ENCODE peak calls at places on chromosomes 3 and 15, in seven cellular contexts. One of them, this sample, is unnamed.

GRCh38 chr3:38655708-38656300 is 6.3 kb upstream of the SCN5A start:
- DNase-seq in endodermal cell: peak; percentile 75
- DNase-seq in AG10803: no peak
- DNase-seq in lower leg skin: no peak
- DNase-seq in choroid plexus epithelial cell: peak; percentile 74
- DNase-seq in cardiac muscle cell: peak; percentile 54
- DNase-seq in MM.1S: peak; percentile 61
- DNase-seq in this sample: peak; percentile 50

GRCh38 chr3:50503504-50503903 is at the start of gene CACNA2D2:
- DNase-seq in choroid plexus epithelial cell: peak; percentile 11
- DNase-seq in cardiac muscle cell: peak; percentile 14
- DNase-seq in lower leg skin: peak; percentile 29
- DNase-seq in endodermal cell: peak; percentile 87
- DNase-seq in MM.1S: peak; percentile 37
- DNase-seq in AG10803: no peak
- DNase-seq in this sample: no peak

GRCh38 chr3:20080956-20081554 is 40.8 kb downstream of the KAT2B start:
- DNase-seq in endodermal cell: no peak
- DNase-seq in choroid plexus epithelial cell: peak; percentile 13
- DNase-seq in lower leg skin: peak; percentile 43
- DNase-seq in MM.1S: no peak
- DNase-seq in cardiac muscle cell: no peak
- DNase-seq in AG10803: no peak
- DNase-seq in this sample: no peak

GRCh38 chr3:129051776-129052400 is 8.7 kb upstream of the GP9 start:
- DNase-seq in AG10803: no peak
- DNase-seq in cardiac muscle cell: no peak
- DNase-seq in lower leg skin: no peak
- DNase-seq in MM.1S: no peak
- DNase-seq in choroid plexus epithelial cell: no peak
- DNase-seq in endodermal cell: peak; percentile 48
- DNase-seq in this sample: no peak

GRCh38 chr3:180977498-180977897 is 12.0 kb downstream of the DNAJC19 start:
- DNase-seq in MM.1S: no peak
- DNase-seq in AG10803: no peak
- DNase-seq in lower leg skin: no peak
- DNase-seq in endodermal cell: no peak
- DNase-seq in cardiac muscle cell: no peak
- DNase-seq in choroid plexus epithelial cell: no peak
- DNase-seq in this sample: no peak

GRCh38 chr3:43255675-43256074 is 30.7 kb upstream of the SNRK start:
- DNase-seq in choroid plexus epithelial cell: no peak
- DNase-seq in AG10803: no peak
- DNase-seq in cardiac muscle cell: no peak
- DNase-seq in MM.1S: no peak
- DNase-seq in endodermal cell: no peak
- DNase-seq in lower leg skin: no peak
- DNase-seq in this sample: no peak

GRCh38 chr3:135667061-135667460 is 298.5 kb upstream of the PPP2R3A start:
- DNase-seq in choroid plexus epithelial cell: no peak
- DNase-seq in lower leg skin: no peak
- DNase-seq in MM.1S: no peak
- DNase-seq in AG10803: no peak
- DNase-seq in endodermal cell: no peak
- DNase-seq in cardiac muscle cell: no peak
- DNase-seq in this sample: no peak

GRCh38 chr3:46299608-46300460 is 54.1 kb upstream of the CCR2 start:
- DNase-seq in lower leg skin: no peak
- DNase-seq in endodermal cell: no peak
- DNase-seq in MM.1S: peak; percentile 57
- DNase-seq in AG10803: no peak
- DNase-seq in cardiac muscle cell: no peak
- DNase-seq in choroid plexus epithelial cell: no peak
- DNase-seq in this sample: no peak

GRCh38 chr3:122572940-122573412 is 4.5 kb upstream of the PARP15 start:
- DNase-seq in cardiac muscle cell: peak; percentile 31
- DNase-seq in lower leg skin: no peak
- DNase-seq in endodermal cell: peak; percentile 68
- DNase-seq in choroid plexus epithelial cell: peak; percentile 67
- DNase-seq in AG10803: no peak
- DNase-seq in MM.1S: no peak
- DNase-seq in this sample: peak; percentile 30

GRCh38 chr3:149625795-149626194 is 32.0 kb downstream of the WWTR1 start:
- DNase-seq in MM.1S: no peak
- DNase-seq in AG10803: peak; percentile 39
- DNase-seq in cardiac muscle cell: no peak
- DNase-seq in lower leg skin: no peak
- DNase-seq in choroid plexus epithelial cell: no peak
- DNase-seq in endodermal cell: no peak
- DNase-seq in this sample: no peak

GRCh38 chr3:55725681-55726500 is 238.8 kb upstream of the WNT5A start:
- DNase-seq in endodermal cell: no peak
- DNase-seq in cardiac muscle cell: no peak
- DNase-seq in choroid plexus epithelial cell: no peak
- DNase-seq in AG10803: peak; percentile 18
- DNase-seq in lower leg skin: no peak
- DNase-seq in MM.1S: no peak
- DNase-seq in this sample: no peak

GRCh38 chr15:50685191-50685975 is 1.2 kb downstream of the TRPM7 start:
- DNase-seq in lower leg skin: no peak
- DNase-seq in cardiac muscle cell: peak; percentile 25
- DNase-seq in AG10803: no peak
- DNase-seq in choroid plexus epithelial cell: peak; percentile 53
- DNase-seq in endodermal cell: no peak
- DNase-seq in MM.1S: no peak
- DNase-seq in this sample: peak; percentile 19

GRCh38 chr3:66270726-66271125 is 49.9 kb downstream of the SLC25A26 start:
- DNase-seq in choroid plexus epithelial cell: no peak
- DNase-seq in endodermal cell: no peak
- DNase-seq in MM.1S: no peak
- DNase-seq in cardiac muscle cell: no peak
- DNase-seq in lower leg skin: no peak
- DNase-seq in AG10803: no peak
- DNase-seq in this sample: no peak

GRCh38 chr3:115217678-115218451 is 70.8 kb upstream of the ZBTB20 start:
- DNase-seq in lower leg skin: no peak
- DNase-seq in choroid plexus epithelial cell: peak; percentile 83
- DNase-seq in MM.1S: peak; percentile 68
- DNase-seq in cardiac muscle cell: peak; percentile 81
- DNase-seq in AG10803: peak; percentile 64
- DNase-seq in endodermal cell: peak; percentile 63
- DNase-seq in this sample: peak; percentile 87

GRCh38 chr3:120928991-120929390 is 21.0 kb downstream of the STXBP5L start:
- DNase-seq in cardiac muscle cell: peak; percentile 6
- DNase-seq in endodermal cell: no peak
- DNase-seq in AG10803: no peak
- DNase-seq in lower leg skin: no peak
- DNase-seq in choroid plexus epithelial cell: no peak
- DNase-seq in MM.1S: no peak
- DNase-seq in this sample: peak; percentile 12

GRCh38 chr3:152703245-152703900 is 131.6 kb upstream of the P2RY1 start:
- DNase-seq in AG10803: no peak
- DNase-seq in endodermal cell: no peak
- DNase-seq in choroid plexus epithelial cell: no peak
- DNase-seq in MM.1S: no peak
- DNase-seq in lower leg skin: no peak
- DNase-seq in cardiac muscle cell: peak; percentile 6
- DNase-seq in this sample: no peak

GRCh38 chr3:45682786-45683185 is 6.4 kb upstream of the SACM1L start:
- DNase-seq in lower leg skin: no peak
- DNase-seq in cardiac muscle cell: no peak
- DNase-seq in MM.1S: no peak
- DNase-seq in AG10803: no peak
- DNase-seq in endodermal cell: no peak
- DNase-seq in choroid plexus epithelial cell: no peak
- DNase-seq in this sample: no peak

GRCh38 chr3:66403268-66403990 is 97.4 kb downstream of the LRIG1 start:
- DNase-seq in MM.1S: no peak
- DNase-seq in lower leg skin: no peak
- DNase-seq in cardiac muscle cell: no peak
- DNase-seq in endodermal cell: peak; percentile 40
- DNase-seq in AG10803: no peak
- DNase-seq in choroid plexus epithelial cell: no peak
- DNase-seq in this sample: no peak

GRCh38 chr3:127061641-127062040 is 78.7 kb downstream of the PLXNA1 start:
- DNase-seq in cardiac muscle cell: no peak
- DNase-seq in lower leg skin: no peak
- DNase-seq in choroid plexus epithelial cell: no peak
- DNase-seq in endodermal cell: peak; percentile 78
- DNase-seq in AG10803: no peak
- DNase-seq in MM.1S: no peak
- DNase-seq in this sample: no peak

GRCh38 chr3:165895919-165896318 is 58.7 kb upstream of the BCHE start:
- DNase-seq in cardiac muscle cell: no peak
- DNase-seq in AG10803: no peak
- DNase-seq in lower leg skin: no peak
- DNase-seq in choroid plexus epithelial cell: no peak
- DNase-seq in endodermal cell: peak; percentile 90
- DNase-seq in MM.1S: peak; percentile 39
- DNase-seq in this sample: no peak

GRCh38 chr15:101264011-101264410 is 12.2 kb upstream of the CHSY1 start:
- DNase-seq in choroid plexus epithelial cell: peak; percentile 66
- DNase-seq in cardiac muscle cell: peak; percentile 55
- DNase-seq in lower leg skin: no peak
- DNase-seq in endodermal cell: no peak
- DNase-seq in AG10803: peak; percentile 38
- DNase-seq in MM.1S: no peak
- DNase-seq in this sample: no peak

GRCh38 chr3:64691051-64691450 is 3.3 kb upstream of the ADAMTS9 start:
- DNase-seq in AG10803: no peak
- DNase-seq in choroid plexus epithelial cell: peak; percentile 38
- DNase-seq in lower leg skin: no peak
- DNase-seq in endodermal cell: no peak
- DNase-seq in cardiac muscle cell: peak; percentile 52
- DNase-seq in MM.1S: no peak
- DNase-seq in this sample: no peak

GRCh38 chr3:157066335-157067071 is 93.4 kb downstream of the CCNL1 start:
- DNase-seq in MM.1S: no peak
- DNase-seq in choroid plexus epithelial cell: no peak
- DNase-seq in cardiac muscle cell: peak; percentile 76
- DNase-seq in AG10803: peak; percentile 78
- DNase-seq in endodermal cell: peak; percentile 34
- DNase-seq in lower leg skin: no peak
- DNase-seq in this sample: peak; percentile 82

GRCh38 chr3:75338342-75338741 is 325.8 kb upstream of the FRG2C start:
- DNase-seq in lower leg skin: no peak
- DNase-seq in MM.1S: peak; percentile 71
- DNase-seq in AG10803: no peak
- DNase-seq in cardiac muscle cell: no peak
- DNase-seq in choroid plexus epithelial cell: no peak
- DNase-seq in endodermal cell: no peak
- DNase-seq in this sample: no peak

GRCh38 chr3:64601824-64602223 is 86.0 kb downstream of the ADAMTS9 start:
- DNase-seq in AG10803: no peak
- DNase-seq in cardiac muscle cell: no peak
- DNase-seq in endodermal cell: no peak
- DNase-seq in lower leg skin: no peak
- DNase-seq in choroid plexus epithelial cell: no peak
- DNase-seq in MM.1S: no peak
- DNase-seq in this sample: no peak

GRCh38 chr3:170428095-170428494 is 9.4 kb downstream of the CLDN11 start:
- DNase-seq in cardiac muscle cell: no peak
- DNase-seq in choroid plexus epithelial cell: no peak
- DNase-seq in endodermal cell: no peak
- DNase-seq in AG10803: no peak
- DNase-seq in lower leg skin: no peak
- DNase-seq in MM.1S: no peak
- DNase-seq in this sample: no peak

DNA sequence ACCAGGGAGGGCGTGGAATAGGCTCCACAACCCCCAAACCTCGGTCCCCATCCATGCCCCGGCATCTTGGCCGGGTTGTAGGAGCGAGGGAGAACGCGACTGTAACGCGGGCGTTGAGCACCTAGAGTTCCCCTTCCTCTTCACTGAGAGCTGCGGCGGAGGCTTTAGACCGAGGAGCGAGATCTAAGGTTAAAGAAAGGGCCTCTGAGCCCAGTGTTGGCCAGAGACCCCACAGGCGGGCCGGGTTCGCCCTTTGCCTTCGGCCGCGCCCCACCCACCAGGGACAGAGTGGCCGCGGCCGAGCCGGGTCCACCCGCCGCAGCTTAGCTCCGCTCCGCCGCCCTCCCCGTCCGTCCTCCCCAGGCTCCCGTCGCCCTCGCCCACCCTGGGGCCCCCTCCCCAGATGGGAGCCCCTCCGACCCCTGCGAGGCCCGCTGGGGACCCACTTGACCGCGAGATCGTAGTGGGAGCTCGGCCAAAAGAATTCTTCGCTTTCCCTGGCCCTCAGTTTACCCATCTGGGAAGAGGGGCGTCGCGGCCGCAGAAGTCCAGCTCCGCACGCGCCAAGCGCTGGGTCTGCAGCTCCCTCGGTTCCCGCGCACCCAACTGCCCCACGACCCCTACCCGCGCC is 425 bp downstream of the ANPEP start:
- DNase-seq in choroid plexus epithelial cell: no peak
- DNase-seq in endodermal cell: no peak
- DNase-seq in lower leg skin: no peak
- DNase-seq in AG10803: no peak
- DNase-seq in cardiac muscle cell: peak; percentile 24
- DNase-seq in MM.1S: no peak
- DNase-seq in this sample: no peak
- H3K4me3 ChIP-seq in choroid plexus epithelial cell: peak overlapping the region; percentile 84
- H3K4me3 ChIP-seq in endodermal cell: no peak overlapping the region
- H3K4me3 ChIP-seq in lower leg skin: peak overlapping the region; percentile 56
- H3K4me3 ChIP-seq in AG10803: peak overlapping the region; percentile 84
- H3K4me3 ChIP-seq in cardiac muscle cell: no peak overlapping the region
- H3K4me3 ChIP-seq in MM.1S: no peak overlapping the region
- H3K4me3 ChIP-seq in this sample: peak overlapping the region; percentile 69

GRCh38 chr3:137035631-137036030 is 77.8 kb downstream of the IL20RB start:
- DNase-seq in AG10803: no peak
- DNase-seq in choroid plexus epithelial cell: peak; percentile 53
- DNase-seq in MM.1S: no peak
- DNase-seq in endodermal cell: peak; percentile 86
- DNase-seq in lower leg skin: no peak
- DNase-seq in cardiac muscle cell: peak; percentile 29
- DNase-seq in this sample: no peak
- TF ChIP-seq CTCF in AG10803: peak; percentile 46
- TF ChIP-seq CTCF in choroid plexus epithelial cell: peak; percentile 63
- TF ChIP-seq CTCF in MM.1S: peak; percentile 24
- TF ChIP-seq CTCF in endodermal cell: peak; percentile 73
- TF ChIP-seq CTCF in lower leg skin: no peak
- TF ChIP-seq CTCF in cardiac muscle cell: peak; percentile 41
- TF ChIP-seq CTCF in this sample: peak; percentile 43

DNA sequence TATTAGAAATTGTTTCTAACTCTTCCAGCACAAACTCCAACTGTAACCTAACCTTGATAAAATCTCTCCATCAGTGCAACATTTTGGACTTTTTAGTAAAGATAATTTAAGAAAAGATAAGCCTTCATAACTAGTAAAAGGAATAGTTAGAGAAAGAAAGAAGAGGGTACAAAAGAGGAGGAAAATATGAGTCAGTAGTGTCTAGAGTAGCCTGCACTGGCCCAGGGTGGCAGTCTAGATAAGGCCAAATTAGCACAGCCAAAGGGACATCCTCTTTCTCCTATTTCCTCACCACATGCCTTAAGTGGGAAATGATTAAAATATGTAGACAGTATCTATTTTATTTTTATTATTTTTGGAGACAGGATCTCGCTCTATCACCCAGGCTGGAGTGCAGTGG is 3.7 kb downstream of the PROS1 start:
- DNase-seq in endodermal cell: no peak
- DNase-seq in lower leg skin: no peak
- DNase-seq in cardiac muscle cell: peak; percentile 19
- DNase-seq in AG10803: no peak
- DNase-seq in MM.1S: no peak
- DNase-seq in choroid plexus epithelial cell: no peak
- DNase-seq in this sample: no peak
- H3K4me3 ChIP-seq in endodermal cell: no peak overlapping the region
- H3K4me3 ChIP-seq in lower leg skin: no peak overlapping the region
- H3K4me3 ChIP-seq in cardiac muscle cell: no peak overlapping the region
- H3K4me3 ChIP-seq in AG10803: no peak overlapping the region
- H3K4me3 ChIP-seq in MM.1S: no peak overlapping the region
- H3K4me3 ChIP-seq in choroid plexus epithelial cell: no peak overlapping the region
- H3K4me3 ChIP-seq in this sample: no peak overlapping the region

GRCh38 chr15:64954395-64954794 is 35.3 kb downstream of the SPG21 start:
- DNase-seq in cardiac muscle cell: no peak
- DNase-seq in lower leg skin: no peak
- DNase-seq in choroid plexus epithelial cell: no peak
- DNase-seq in AG10803: no peak
- DNase-seq in MM.1S: no peak
- DNase-seq in endodermal cell: no peak
- DNase-seq in this sample: no peak
- TF ChIP-seq CTCF in cardiac muscle cell: no peak
- TF ChIP-seq CTCF in lower leg skin: no peak
- TF ChIP-seq CTCF in choroid plexus epithelial cell: no peak
- TF ChIP-seq CTCF in AG10803: no peak
- TF ChIP-seq CTCF in MM.1S: no peak
- TF ChIP-seq CTCF in endodermal cell: no peak
- TF ChIP-seq CTCF in this sample: no peak